ENCODE peak calls at places on chromosomes 12 and 14, in ten cellular contexts. I is cardiac muscle cell; F is astrocyte of the cerebellum; O is T47D; R is Right ventricle myocardium superior; T is EH; U is central memory CD4-positive, alpha-beta T cell; Q is activated CD4-positive, alpha-beta T cell treated with anti-CD3 and anti-CD28 coated beads, Interleukin-2, amount 50 U/mL, for 1 hour; V is RCC 7860; Z is lower leg skin. E is an unnamed sample.

GRCh38 chr14:99734406-99735051 is 50.4 kb downstream of the CYP46A1 start:
- DNase-seq in T (no peak), Z (no peak), R (peak), U (no peak), I (no peak), Q (no peak), F (no peak), O (peak), V (no peak), E (no peak)

GRCh38 chr12:111753144-111753881 is 13.4 kb upstream of the ALDH2 start:
- DNase-seq in R (peak), V (peak), U (no peak), F (no peak), T (peak), I (peak), Q (no peak), Z (no peak), O (peak), E (no peak)

GRCh38 chr12:70553391-70553859 is 83.8 kb downstream of the PTPRB start:
- DNase-seq in R (no peak), F (no peak), O (no peak), T (no peak), U (no peak), Z (no peak), V (no peak), I (no peak), Q (no peak), E (no peak)

GRCh38 chr14:94876306-94876705 is 106.4 kb upstream of the GSC start:
- DNase-seq in U (no peak), V (no peak), T (no peak), R (no peak), O (no peak), F (no peak), I (no peak), Z (no peak), Q (no peak), E (no peak)

GRCh38 chr14:50795909-50796308 is 35.1 kb downstream of the NIN start:
- DNase-seq in R (no peak), O (no peak), T (peak), Z (no peak), V (no peak), Q (no peak), I (no peak), F (no peak), U (no peak), E (no peak)

GRCh38 chr14:75700295-75700694 is 39.2 kb downstream of the TTLL5 start:
- DNase-seq in Q (no peak), U (no peak), I (peak), O (no peak), R (no peak), Z (no peak), V (no peak), F (no peak), T (no peak), E (no peak)

GRCh38 chr14:93120952-93121834 is 5.5 kb upstream of the ITPK1 start:
- DNase-seq in F (no peak), Z (no peak), V (no peak), Q (no peak), R (no peak), I (no peak), O (no peak), U (no peak), T (no peak), E (no peak)

GRCh38 chr12:13204428-13204827 is 7.9 kb downstream of the EMP1 start:
- DNase-seq in O (no peak), I (no peak), Z (no peak), T (peak), R (no peak), V (no peak), U (no peak), Q (no peak), F (no peak), E (no peak)

GRCh38 chr14:23034498-23035302 is at the start of gene PSMB5:
- DNase-seq in V (peak), O (peak), Q (peak), T (peak), R (peak), F (peak), Z (peak), I (peak), U (peak), E (no peak)

GRCh38 chr14:52834440-52834842 is 43.0 kb upstream of the GNPNAT1 start:
- DNase-seq in I (no peak), F (peak), Q (no peak), R (no peak), U (no peak), O (no peak), V (peak), Z (no peak), T (peak), E (no peak)

GRCh38 chr14:92473947-92474535 is 39.5 kb upstream of the RIN3 start:
- DNase-seq in R (no peak), F (no peak), U (no peak), Q (no peak), V (no peak), O (no peak), T (no peak), I (no peak), Z (no peak), E (no peak)

GRCh38 chr14:68295316-68295816 is 475.8 kb downstream of the RAD51B start:
- DNase-seq in I (peak), U (no peak), V (no peak), Q (no peak), T (no peak), Z (no peak), R (peak), O (no peak), F (peak), E (no peak)

GRCh38 chr12:121279507-121279915 is 17.0 kb downstream of the CAMKK2 start:
- DNase-seq in I (no peak), Q (no peak), O (no peak), R (peak), T (no peak), V (no peak), F (no peak), Z (no peak), U (no peak), E (no peak)

GRCh38 chr14:89247457-89248122 is 169.4 kb downstream of the FOXN3 start:
- DNase-seq in Q (no peak), O (no peak), V (no peak), F (no peak), I (no peak), T (no peak), U (no peak), Z (no peak), R (no peak), E (no peak)

GRCh38 chr12:106739815-106740552 is 34.5 kb upstream of the RIC8B start:
- DNase-seq in I (no peak), T (peak), R (no peak), Q (no peak), F (no peak), O (no peak), U (no peak), Z (no peak), V (peak), E (no peak)

GRCh38 chr14:70821916-70822705 is 12.8 kb upstream of the MAP3K9 start:
- DNase-seq in Q (peak), O (peak), T (peak), U (peak), V (peak), I (peak), F (no peak), R (peak), Z (no peak), E (peak)

GRCh38 chr12:49803693-49804450 is 24.3 kb downstream of the NCKAP5L start:
- DNase-seq in U (no peak), O (no peak), Q (no peak), Z (no peak), V (no peak), F (no peak), I (no peak), R (peak), T (no peak), E (no peak)

GRCh38 chr12:117085318-117085947 is 13.8 kb downstream of the TESC start:
- DNase-seq in O (no peak), F (no peak), Q (no peak), I (no peak), V (no peak), Z (no peak), T (no peak), U (no peak), R (no peak), E (peak)

GRCh38 chr14:98579140-98579539 is 692.9 kb downstream of the BCL11B start:
- DNase-seq in O (no peak), R (no peak), T (no peak), I (no peak), V (no peak), F (no peak), Z (no peak), U (no peak), Q (no peak), E (no peak)

GRCh38 chr12:32181498-32182175 is 75.0 kb downstream of the BICD1 start:
- DNase-seq in U (no peak), F (no peak), Q (no peak), Z (no peak), O (no peak), R (no peak), V (no peak), I (no peak), T (peak), E (no peak)

GRCh38 chr12:97837401-97837800 is 374.8 kb downstream of the RMST start:
- DNase-seq in R (no peak), F (peak), O (peak), Z (no peak), V (no peak), Q (no peak), T (no peak), U (no peak), I (no peak), E (no peak)